ENCODE peak calls at places on chromosomes 11 and 22, in five cellular contexts. U is heart right ventricle; A is T-cell; K is mesendoderm; W is activated naive CD8-positive, alpha-beta T cell treated with anti-CD3 and anti-CD28 coated beads, Interleukin-2, amount 10 ng/mL, durations not matched to agents 7 days and 5 days. R is an unnamed sample.

GRCh38 chr11:12642040-12642439 is 32.2 kb upstream of the TEAD1 start:
- DNase-seq in U (no peak), A (no peak), K (no peak), W (no peak), R (no peak)

GRCh38 chr22:41664490-41664889 is 24.2 kb downstream of the SNU13 start:
- DNase-seq in U (no peak), A (no peak), K (peak), W (no peak), R (no peak)

GRCh38 chr11:727859-728748 is 19.2 kb upstream of the TALDO1 start:
- DNase-seq in U (peak), A (peak), K (peak), W (peak), R (peak)

GRCh38 chr22:37911273-37911672 is 5.2 kb downstream of the MICALL1 start:
- DNase-seq in U (no peak), A (no peak), K (peak), W (no peak), R (no peak)

GRCh38 chr22:38270091-38270972 is 2.5 kb downstream of the TMEM184B start:
- DNase-seq in U (no peak), A (no peak), K (no peak), W (no peak), R (no peak)

GRCh38 chr11:132140056-132140455 is 769.6 kb downstream of the NTM start:
- DNase-seq in U (no peak), A (no peak), K (peak), W (no peak), R (no peak)

GRCh38 chr11:116993599-116993998 is 104.6 kb downstream of the SIK3 start:
- DNase-seq in U (no peak), A (peak), K (peak), W (no peak), R (peak)

GRCh38 chr11:3616721-3617460 is 24.9 kb downstream of the ART5 start:
- DNase-seq in U (no peak), A (no peak), K (no peak), W (no peak), R (no peak)

GRCh38 chr11:27610287-27610686 is 90.0 kb downstream of the BDNF start:
- DNase-seq in U (no peak), A (no peak), K (no peak), W (no peak), R (no peak)

GRCh38 chr11:62208785-62209144 is 292 bp downstream of the SCGB2A1 start:
- DNase-seq in U (no peak), A (no peak), K (no peak), W (no peak), R (no peak)

GRCh38 chr11:8440649-8441048 is 153.4 kb downstream of the STK33 start:
- DNase-seq in U (no peak), A (no peak), K (no peak), W (no peak), R (no peak)

GRCh38 chr11:69916806-69917387 is 97.7 kb upstream of the FGF3 start:
- DNase-seq in U (no peak), A (no peak), K (no peak), W (peak), R (no peak)

GRCh38 chr11:21567628-21568290 is 625.1 kb upstream of the ANO5 start:
- DNase-seq in U (no peak), A (no peak), K (no peak), W (no peak), R (no peak)

GRCh38 chr22:22753526-22754267 is 109.3 kb downstream of the GGTLC2 start:
- DNase-seq in U (peak), A (peak), K (peak), W (peak), R (peak)

GRCh38 chr11:74147199-74147929 is 23.4 kb downstream of the C2CD3 start:
- DNase-seq in U (no peak), A (no peak), K (no peak), W (no peak), R (no peak)

GRCh38 chr11:29019960-29020683 is 911.9 kb downstream of the METTL15 start:
- DNase-seq in U (no peak), A (no peak), K (peak), W (no peak), R (no peak)

GRCh38 chr11:30735946-30736345 is 149.8 kb upstream of the MPPED2 start:
- DNase-seq in U (no peak), A (no peak), K (peak), W (no peak), R (no peak)

GRCh38 chr11:68763181-68763721 is 11.9 kb upstream of the TESMIN start:
- DNase-seq in U (no peak), A (no peak), K (peak), W (no peak), R (no peak)

GRCh38 chr11:123519055-123519796 is 89.2 kb downstream of the GRAMD1B start:
- DNase-seq in U (no peak), A (no peak), K (peak), W (no peak), R (no peak)

GRCh38 chr22:32801436-32802290 is at the start of gene TIMP3:
- DNase-seq in U (peak), A (no peak), K (peak), W (peak), R (no peak)

GRCh38 chr22:31891366-31892079 is 52.8 kb upstream of the YWHAH start:
- DNase-seq in U (no peak), A (no peak), K (no peak), W (no peak), R (no peak)

GRCh38 chr11:128419012-128419767 is 168.2 kb downstream of the ETS1 start:
- DNase-seq in U (no peak), A (no peak), K (peak), W (no peak), R (no peak)

GRCh38 chr11:118699508-118700220 is 20.2 kb upstream of the TREH start:
- DNase-seq in U (no peak), A (peak), K (peak), W (no peak), R (peak)

GRCh38 chr11:88818978-88819377 is 246.8 kb downstream of the GRM5 start:
- DNase-seq in U (no peak), A (no peak), K (no peak), W (no peak), R (no peak)

GRCh38 chr11:21820176-21820575 is 372.7 kb upstream of the ANO5 start:
- DNase-seq in U (no peak), A (no peak), K (peak), W (no peak), R (no peak)

R was measured in CD4-positive, alpha-beta memory T cell.